ENCODE peak calls at places on chromosomes 4 and X, in four cellular contexts. X, E, L and Q are unnamed samples.
A peak's percentile ranks its signal among the peaks of the same experiment; 100 is the strongest.

GRCh38 chrX:46587158-46587557 is 13.6 kb downstream of the CHST7 start:
- DNase-seq in X (no peak), E (no peak), L (peak; percentile 55), Q (no peak)

GRCh38 chr4:148200960-148201359 is 241.3 kb downstream of the NR3C2 start:
- DNase-seq in X (no peak), E (no peak), L (no peak), Q (no peak)

GRCh38 chrX:42739258-42739657 is 38.7 kb downstream of the PPP1R2C start:
- DNase-seq in X (no peak), E (no peak), L (no peak), Q (no peak)

GRCh38 chr4:146407669-146408084 is 114.1 kb downstream of the SLC10A7 start:
- DNase-seq in X (peak; percentile 69), E (no peak), L (no peak), Q (no peak)

GRCh38 chrX:42739771-42740170 is 38.2 kb downstream of the PPP1R2C start:
- DNase-seq in X (no peak), E (no peak), L (no peak), Q (no peak)

GRCh38 chrX:50381729-50382415 is 88.8 kb downstream of the DGKK start:
- DNase-seq in X (no peak), E (no peak), L (no peak), Q (no peak)

GRCh38 chr4:147928400-147928799 is 196.5 kb downstream of the ARHGAP10 start:
- DNase-seq in X (no peak), E (no peak), L (no peak), Q (no peak)

GRCh38 chr4:66482186-66482585 is 811.9 kb upstream of the EPHA5 start:
- DNase-seq in X (no peak), E (no peak), L (no peak), Q (no peak)

GRCh38 chr4:11427201-11427996 is 1.3 kb downstream of the HS3ST1 start:
- DNase-seq in X (no peak), E (no peak), L (no peak), Q (no peak)

GRCh38 chr4:386708-387105 is 49.1 kb downstream of the ZNF141 start:
- DNase-seq in X (no peak), E (no peak), L (no peak), Q (no peak)
- TF ChIP-seq SPI1 in X (no peak), E (no peak), L (no peak), Q (no peak)

DNA sequence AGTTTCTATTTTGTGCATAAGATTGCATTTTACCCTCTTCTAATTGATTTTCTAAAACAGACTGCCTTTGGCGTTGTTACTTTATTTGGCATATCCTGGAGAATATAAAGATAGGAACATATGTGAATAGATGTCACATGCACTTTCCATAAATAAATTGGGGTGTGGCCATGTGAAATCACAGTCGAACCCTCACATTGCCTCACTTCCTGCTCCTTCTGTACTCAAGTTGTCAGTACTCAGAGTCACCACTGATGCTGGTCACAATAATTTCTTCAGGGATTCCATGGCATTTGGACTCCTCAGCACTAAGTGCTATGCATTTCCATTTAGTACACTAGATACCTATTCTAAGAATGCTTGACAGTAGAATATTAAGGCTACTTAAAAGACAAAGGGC is 1.4 kb upstream of the EMCN start:
- DNase-seq in X (no peak), E (no peak), L (no peak), Q (no peak)
- TF ChIP-seq SPI1 in X (no peak), E (no peak), L (no peak), Q (no peak)

GRCh38 chr4:46274717-46275116 is 115.2 kb downstream of the GABRA2 start:
- DNase-seq in X (peak; percentile 3), E (no peak), L (no peak), Q (no peak)
- TF ChIP-seq SPI1 in X (no peak), E (no peak), L (no peak), Q (no peak)

DNA sequence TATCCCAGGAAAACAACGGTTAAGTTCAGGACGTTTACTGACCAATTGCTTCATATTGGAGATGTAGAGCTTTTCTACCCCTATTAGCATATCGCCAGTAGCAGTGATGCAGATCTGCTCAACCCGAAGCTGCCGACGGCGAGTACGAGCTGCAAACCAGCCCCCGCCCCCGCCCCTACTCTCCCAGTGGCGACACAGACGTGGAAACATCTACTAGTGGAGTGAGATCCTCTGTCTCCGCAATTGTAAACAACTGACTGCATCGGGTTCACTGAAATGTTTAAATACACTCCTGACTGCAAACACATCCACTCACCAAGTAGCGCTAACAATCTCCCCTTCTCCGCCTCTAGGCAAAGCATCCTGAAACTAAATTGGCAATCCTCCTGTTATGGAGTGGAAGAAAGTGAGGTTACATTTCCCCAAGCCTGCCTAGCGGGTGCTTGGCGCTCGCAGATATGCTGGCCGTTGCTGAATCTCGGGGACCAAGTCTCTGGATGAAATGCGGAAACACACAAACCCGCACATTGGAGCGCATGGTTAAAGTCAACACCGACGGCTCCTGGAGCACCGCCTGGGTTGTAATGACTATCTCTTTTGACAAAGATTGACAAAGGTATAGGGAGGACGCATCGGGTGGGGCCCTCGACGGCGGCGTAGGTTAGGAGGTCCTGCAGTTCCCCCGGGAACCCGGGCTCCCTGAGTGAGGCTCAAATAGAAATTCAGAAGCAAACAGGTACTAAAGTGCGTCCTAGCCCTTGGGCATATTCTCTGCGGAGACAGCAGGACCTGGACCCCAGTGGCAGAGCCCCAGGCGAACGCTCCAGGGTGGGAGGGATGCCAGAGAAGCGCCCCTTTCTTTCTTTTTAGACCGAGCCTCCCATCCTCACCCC is 116.9 kb upstream of the TEX13C start:
- DNase-seq in X (no peak), E (no peak), L (no peak), Q (no peak)
- TF ChIP-seq SPI1 in X (no peak), E (no peak), L (no peak), Q (no peak)

GRCh38 chr4:31146366-31146765 is 426.2 kb downstream of the PCDH7 start:
- DNase-seq in X (no peak), E (no peak), L (no peak), Q (no peak)

GRCh38 chr4:31148990-31149389 is 428.8 kb downstream of the PCDH7 start:
- DNase-seq in X (no peak), E (no peak), L (no peak), Q (no peak)
- TF ChIP-seq SPI1 in X (no peak), E (no peak), L (no peak), Q (no peak)

DNA sequence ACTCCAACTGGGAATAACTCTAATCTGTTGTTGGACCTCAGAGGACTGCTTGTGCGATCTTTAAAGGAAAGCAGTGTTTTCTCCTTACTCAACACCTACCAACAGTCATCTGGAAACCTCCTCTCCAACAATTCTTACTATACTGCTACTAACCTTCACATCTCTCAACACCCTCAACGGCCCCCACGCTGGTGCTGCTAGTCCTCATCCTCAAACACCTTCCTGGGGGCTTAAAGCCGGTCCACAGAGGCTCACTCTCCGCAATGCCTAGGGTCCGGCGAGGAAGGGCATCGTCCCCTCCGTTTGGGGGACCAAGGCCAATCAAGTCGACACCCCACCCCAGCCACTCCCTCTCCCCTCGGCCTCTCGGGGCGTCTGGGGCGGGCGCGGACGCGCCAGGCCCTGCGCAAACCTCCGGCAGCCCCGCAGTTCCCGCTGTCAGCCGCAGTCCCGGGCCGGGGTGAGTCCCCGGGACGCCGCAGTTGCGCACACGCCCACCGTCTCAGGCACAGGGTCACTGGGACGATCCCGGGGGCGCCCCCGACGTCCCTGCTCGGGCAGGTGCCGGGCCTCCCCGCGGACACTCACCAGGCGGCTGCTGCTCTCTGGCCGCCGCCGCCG is 418 bp downstream of the TAB3 start:
- DNase-seq in X (peak; percentile 33), E (no peak), L (no peak), Q (no peak)
- TF ChIP-seq SPI1 in X (no peak), E (no peak), L (no peak), Q (no peak)

GRCh38 chr4:128393111-128393704 is 105.6 kb upstream of the PGRMC2 start:
- DNase-seq in X (peak; percentile 32), E (no peak), L (no peak), Q (no peak)
- TF ChIP-seq SPI1 in X (no peak), E (no peak), L (no peak), Q (no peak)

DNA sequence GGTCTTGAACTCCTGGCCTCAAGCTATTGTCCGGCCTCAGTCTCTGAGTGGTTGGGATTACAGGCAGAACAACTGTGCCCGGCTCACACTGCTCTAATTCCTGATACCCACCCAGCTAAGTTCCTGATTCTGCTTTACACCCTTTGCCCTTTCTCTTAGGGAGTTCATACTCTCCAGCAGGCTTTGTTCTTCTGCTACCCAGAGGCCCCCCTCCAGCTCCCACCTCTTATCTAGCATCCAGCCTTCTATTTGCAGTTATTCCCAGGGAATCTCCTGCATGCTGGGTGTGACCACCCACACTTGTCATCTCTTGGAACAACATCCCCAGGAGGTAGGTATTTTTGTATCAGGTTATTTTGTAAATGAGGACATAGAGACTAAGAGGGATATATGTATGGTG is 157.1 kb downstream of the SPRY1 start:
- DNase-seq in X (no peak), E (no peak), L (no peak), Q (no peak)
- TF ChIP-seq SPI1 in X (no peak), E (no peak), L (no peak), Q (no peak)

DNA sequence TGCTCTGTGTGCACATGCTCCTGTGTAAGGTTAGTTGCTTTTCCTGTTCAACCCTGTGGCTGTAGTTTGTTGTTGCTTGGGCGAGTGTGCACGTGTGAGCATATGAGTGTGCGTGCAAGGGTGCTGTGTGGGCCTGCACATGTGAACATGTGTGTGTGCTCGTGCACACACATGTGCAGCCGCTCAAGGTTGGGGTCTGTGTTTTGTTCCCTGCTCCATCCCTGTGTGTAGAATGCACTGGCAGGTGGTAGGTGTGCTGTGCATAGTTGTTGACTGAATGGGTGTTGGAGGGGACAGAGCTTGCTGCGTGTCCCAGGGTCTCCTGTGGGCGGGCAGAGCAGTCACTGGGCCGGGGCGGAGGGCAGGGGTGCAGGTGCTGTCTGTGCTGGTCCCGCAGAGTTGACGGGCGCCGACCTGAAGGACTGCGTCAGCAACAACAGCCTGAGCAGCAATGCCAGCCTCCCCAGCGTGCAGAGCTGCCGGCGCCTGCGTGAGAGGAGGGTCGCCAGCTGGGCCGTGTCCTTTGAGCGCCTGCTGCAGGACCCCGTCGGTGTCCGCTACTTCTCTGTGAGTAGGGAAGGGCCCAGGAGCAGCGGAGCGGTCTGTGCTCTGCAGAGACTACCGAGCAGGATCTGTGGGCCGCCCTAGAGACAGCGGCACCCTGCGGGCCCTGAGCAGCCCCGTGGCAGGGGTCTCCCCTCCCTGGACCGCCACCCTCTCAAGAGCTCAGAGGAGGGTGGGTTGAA is 27.9 kb upstream of the HGFAC start:
- DNase-seq in X (no peak), E (no peak), L (no peak), Q (no peak)
- TF ChIP-seq SPI1 in X (no peak), E (no peak), L (no peak), Q (no peak)

DNA sequence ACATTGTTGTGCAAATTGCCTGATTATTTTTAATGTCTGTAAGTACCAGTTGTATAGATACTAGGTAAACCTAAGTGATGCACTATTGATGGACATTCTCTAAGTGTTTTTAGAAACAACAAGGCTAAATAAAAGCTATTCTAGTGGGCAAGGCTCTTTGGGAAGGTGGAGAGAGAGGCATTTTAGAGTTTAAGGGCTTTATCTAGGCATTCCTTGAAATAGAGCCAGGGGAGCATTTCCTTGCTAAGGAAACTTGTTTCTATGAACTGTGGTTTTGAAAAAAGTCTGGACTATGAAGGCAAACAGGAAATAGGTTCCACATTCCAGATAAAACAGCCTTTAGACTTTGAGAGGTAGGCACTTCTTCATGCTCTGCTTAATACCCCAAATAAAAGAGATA is 23.8 kb downstream of the BMX start:
- DNase-seq in X (no peak), E (no peak), L (no peak), Q (no peak)
- TF ChIP-seq SPI1 in X (no peak), E (no peak), L (no peak), Q (no peak)